ENCODE peak calls at places on chromosome 20, in seven cellular contexts. V, L, B, I, R, U and E are unnamed samples.

GRCh38 chr20:51227744-51228143 is 204.8 kb upstream of the KCNG1 start:
- DNase-seq in I (no peak), B (no peak), U (no peak), L (no peak), V (no peak), R (no peak), E (no peak)

GRCh38 chr20:63500151-63500901 is 1.4 kb upstream of the EEF1A2 start:
- DNase-seq in B (no peak), U (no peak), I (no peak), L (no peak), R (no peak), V (no peak), E (peak)

GRCh38 chr20:59616306-59616705 is 12.0 kb downstream of the PHACTR3 start:
- DNase-seq in V (no peak), L (no peak), R (no peak), B (no peak), I (no peak), U (no peak), E (no peak)

GRCh38 chr20:20019123-20019522 is 2.0 kb downstream of the NAA20 start:
- DNase-seq in V (no peak), B (no peak), I (no peak), L (no peak), R (no peak), U (no peak), E (peak)

GRCh38 chr20:62818592-62819493 is 2.0 kb downstream of the COL9A3 start:
- DNase-seq in R (no peak), I (peak), L (peak), V (peak), U (no peak), B (no peak), E (peak)

GRCh38 chr20:64109831-64110391 is 2.5 kb upstream of the NPBWR2 start:
- DNase-seq in L (no peak), I (no peak), U (no peak), V (no peak), R (no peak), B (no peak), E (no peak)

GRCh38 chr20:55375920-55376319 is 629.4 kb downstream of the CBLN4 start:
- DNase-seq in B (no peak), V (no peak), U (peak), I (no peak), L (no peak), R (no peak), E (peak)

GRCh38 chr20:53656653-53657288 is 63.1 kb upstream of the ZNF217 start:
- DNase-seq in R (no peak), B (no peak), U (no peak), L (no peak), I (no peak), V (peak), E (no peak)

GRCh38 chr20:43994486-43995100 is 79.9 kb downstream of the TOX2 start:
- DNase-seq in U (no peak), R (no peak), L (peak), I (no peak), V (peak), B (no peak), E (no peak)

GRCh38 chr20:62321521-62321948 is 18.7 kb downstream of the ADRM1 start:
- DNase-seq in I (no peak), U (no peak), L (no peak), R (no peak), V (no peak), B (no peak), E (no peak)

GRCh38 chr20:58511364-58511763 is 3.8 kb downstream of the APCDD1L start:
- DNase-seq in V (peak), B (no peak), R (no peak), U (peak), L (no peak), I (no peak), E (peak)

GRCh38 chr20:57329608-57330221 is at the start of gene SPO11:
- DNase-seq in V (no peak), B (no peak), I (no peak), L (no peak), U (no peak), R (no peak), E (peak)

GRCh38 chr20:38258545-38259223 is 1.9 kb downstream of the KIAA1755 start:
- DNase-seq in L (no peak), V (no peak), I (no peak), B (no peak), U (no peak), R (no peak), E (no peak)

GRCh38 chr20:1277529-1278322 is 11.6 kb downstream of the SNPH start:
- DNase-seq in I (no peak), V (no peak), B (no peak), L (no peak), U (no peak), R (no peak), E (no peak)

GRCh38 chr20:1684872-1685271 is 27.3 kb upstream of the SIRPG start:
- DNase-seq in I (no peak), U (no peak), L (no peak), R (no peak), B (no peak), V (no peak), E (no peak)

GRCh38 chr20:53698321-53698978 is 104.8 kb upstream of the ZNF217 start:
- DNase-seq in V (no peak), L (no peak), B (no peak), I (no peak), U (no peak), R (no peak), E (no peak)

GRCh38 chr20:47396762-47397476 is 40.4 kb upstream of the ZMYND8 start:
- DNase-seq in V (no peak), I (no peak), L (no peak), U (no peak), B (no peak), R (no peak), E (no peak)

GRCh38 chr20:38167466-38167850 is 2.4 kb upstream of the TGM2 start:
- DNase-seq in L (no peak), I (no peak), V (no peak), U (no peak), R (no peak), B (no peak), E (no peak)

GRCh38 chr20:61328906-61329558 is 77.0 kb downstream of the CDH4 start:
- DNase-seq in L (peak), I (no peak), V (no peak), R (no peak), U (no peak), B (no peak), E (peak)

GRCh38 chr20:13995086-13995665 is at the start of gene MACROD2:
- DNase-seq in V (peak), B (peak), R (peak), I (peak), U (peak), L (peak), E (peak)

GRCh38 chr20:10721112-10721896 is 47.5 kb upstream of the JAG1 start:
- DNase-seq in B (no peak), U (no peak), I (no peak), R (no peak), V (no peak), L (no peak), E (no peak)